ENCODE peak calls at places on chromosomes 4 and X, in seven cellular contexts. One of them, this sample, is unnamed.
A peak's percentile ranks its signal among the peaks of the same experiment; 100 is the strongest.

GRCh38 chr4:175891863-175892262 is 79.8 kb upstream of the GPM6A start:
- DNase-seq in T-helper 1 cell: no peak
- DNase-seq in HEK293T: peak; percentile 25
- DNase-seq in SK-MEL-5: peak; percentile 83
- DNase-seq in NCI-H1930: no peak
- DNase-seq in right lobe of liver: no peak
- DNase-seq in GM23248: peak; percentile 50
- DNase-seq in this sample: peak; percentile 45

GRCh38 chr4:141246243-141246642 is 25.5 kb downstream of the ZNF330 start:
- DNase-seq in T-helper 1 cell: peak; percentile 7
- DNase-seq in HEK293T: no peak
- DNase-seq in SK-MEL-5: no peak
- DNase-seq in NCI-H1930: no peak
- DNase-seq in right lobe of liver: no peak
- DNase-seq in GM23248: peak; percentile 71
- DNase-seq in this sample: no peak

GRCh38 chr4:998096-998691 is 5.0 kb upstream of the SLC26A1 start:
- DNase-seq in T-helper 1 cell: no peak
- DNase-seq in HEK293T: no peak
- DNase-seq in SK-MEL-5: no peak
- DNase-seq in NCI-H1930: no peak
- DNase-seq in right lobe of liver: no peak
- DNase-seq in GM23248: no peak
- DNase-seq in this sample: peak; percentile 46

GRCh38 chr4:14719053-14719452 is 283.2 kb upstream of the CPEB2 start:
- DNase-seq in T-helper 1 cell: no peak
- DNase-seq in HEK293T: no peak
- DNase-seq in SK-MEL-5: no peak
- DNase-seq in NCI-H1930: no peak
- DNase-seq in right lobe of liver: no peak
- DNase-seq in GM23248: peak; percentile 48
- DNase-seq in this sample: no peak

GRCh38 chr4:577499-578450 is 1.7 kb upstream of the TMEM271 start:
- DNase-seq in T-helper 1 cell: no peak
- DNase-seq in HEK293T: no peak
- DNase-seq in SK-MEL-5: no peak
- DNase-seq in NCI-H1930: no peak
- DNase-seq in right lobe of liver: no peak
- DNase-seq in GM23248: peak; percentile 54
- DNase-seq in this sample: no peak

GRCh38 chr4:183580849-183581248 is 76.0 kb downstream of the ING2 start:
- DNase-seq in T-helper 1 cell: no peak
- DNase-seq in HEK293T: no peak
- DNase-seq in SK-MEL-5: no peak
- DNase-seq in NCI-H1930: no peak
- DNase-seq in right lobe of liver: no peak
- DNase-seq in GM23248: no peak
- DNase-seq in this sample: no peak

GRCh38 chr4:4922441-4922840 is 63.0 kb downstream of the MSX1 start:
- DNase-seq in T-helper 1 cell: no peak
- DNase-seq in HEK293T: no peak
- DNase-seq in SK-MEL-5: no peak
- DNase-seq in NCI-H1930: no peak
- DNase-seq in right lobe of liver: no peak
- DNase-seq in GM23248: no peak
- DNase-seq in this sample: no peak

GRCh38 chr4:57691370-57691769 is 581.2 kb upstream of the IGFBP7 start:
- DNase-seq in T-helper 1 cell: no peak
- DNase-seq in HEK293T: no peak
- DNase-seq in SK-MEL-5: no peak
- DNase-seq in NCI-H1930: no peak
- DNase-seq in right lobe of liver: no peak
- DNase-seq in GM23248: no peak
- DNase-seq in this sample: no peak

GRCh38 chr4:40820101-40820500 is 70.3 kb downstream of the NSUN7 start:
- DNase-seq in T-helper 1 cell: no peak
- DNase-seq in HEK293T: no peak
- DNase-seq in SK-MEL-5: no peak
- DNase-seq in NCI-H1930: no peak
- DNase-seq in right lobe of liver: no peak
- DNase-seq in GM23248: no peak
- DNase-seq in this sample: no peak

GRCh38 chr4:125762537-125762936 is 447.8 kb downstream of the FAT4 start:
- DNase-seq in T-helper 1 cell: no peak
- DNase-seq in HEK293T: no peak
- DNase-seq in SK-MEL-5: peak; percentile 35
- DNase-seq in NCI-H1930: no peak
- DNase-seq in right lobe of liver: no peak
- DNase-seq in GM23248: peak; percentile 9
- DNase-seq in this sample: no peak

GRCh38 chr4:14368391-14368790 is 633.9 kb upstream of the CPEB2 start:
- DNase-seq in T-helper 1 cell: no peak
- DNase-seq in HEK293T: no peak
- DNase-seq in SK-MEL-5: no peak
- DNase-seq in NCI-H1930: no peak
- DNase-seq in right lobe of liver: no peak
- DNase-seq in GM23248: no peak
- DNase-seq in this sample: no peak

GRCh38 chr4:140186651-140187315 is 32.8 kb upstream of the MAML3 start:
- DNase-seq in T-helper 1 cell: no peak
- DNase-seq in HEK293T: no peak
- DNase-seq in SK-MEL-5: no peak
- DNase-seq in NCI-H1930: no peak
- DNase-seq in right lobe of liver: no peak
- DNase-seq in GM23248: peak; percentile 87
- DNase-seq in this sample: peak; percentile 3

GRCh38 chrX:137405449-137406140 is 160.3 kb upstream of the ZIC3 start:
- DNase-seq in T-helper 1 cell: no peak
- DNase-seq in HEK293T: no peak
- DNase-seq in SK-MEL-5: no peak
- DNase-seq in NCI-H1930: no peak
- DNase-seq in right lobe of liver: no peak
- DNase-seq in GM23248: no peak
- DNase-seq in this sample: no peak

GRCh38 chrX:121836000-121836399 is 788.6 kb downstream of the GLUD2 start:
- DNase-seq in T-helper 1 cell: no peak
- DNase-seq in HEK293T: no peak
- DNase-seq in SK-MEL-5: no peak
- DNase-seq in NCI-H1930: no peak
- DNase-seq in right lobe of liver: no peak
- DNase-seq in GM23248: no peak
- DNase-seq in this sample: no peak

GRCh38 chrX:9326369-9326768 is 138.5 kb upstream of the TBL1X start:
- DNase-seq in T-helper 1 cell: no peak
- DNase-seq in HEK293T: no peak
- DNase-seq in SK-MEL-5: no peak
- DNase-seq in NCI-H1930: no peak
- DNase-seq in right lobe of liver: no peak
- DNase-seq in GM23248: no peak
- DNase-seq in this sample: no peak

GRCh38 chrX:118211891-118212816 is 95.5 kb upstream of the KLHL13 start:
- DNase-seq in T-helper 1 cell: no peak
- DNase-seq in HEK293T: no peak
- DNase-seq in SK-MEL-5: no peak
- DNase-seq in NCI-H1930: no peak
- DNase-seq in right lobe of liver: no peak
- DNase-seq in GM23248: no peak
- DNase-seq in this sample: no peak

GRCh38 chrX:102950908-102951866 is 14.1 kb downstream of the RAB40AL start:
- DNase-seq in T-helper 1 cell: peak; percentile 20
- DNase-seq in HEK293T: peak; percentile 76
- DNase-seq in SK-MEL-5: peak; percentile 70
- DNase-seq in NCI-H1930: peak; percentile 2
- DNase-seq in right lobe of liver: no peak
- DNase-seq in GM23248: peak; percentile 38
- DNase-seq in this sample: peak; percentile 40

GRCh38 chr4:77015390-77015789 is 60.4 kb downstream of the CCNI start:
- DNase-seq in T-helper 1 cell: peak; percentile 43
- DNase-seq in HEK293T: no peak
- DNase-seq in SK-MEL-5: peak; percentile 2
- DNase-seq in NCI-H1930: no peak
- DNase-seq in right lobe of liver: no peak
- DNase-seq in GM23248: peak; percentile 87
- DNase-seq in this sample: no peak

GRCh38 chr4:184536070-184536880 is 61.9 kb upstream of the IRF2 start:
- DNase-seq in T-helper 1 cell: no peak
- DNase-seq in HEK293T: no peak
- DNase-seq in SK-MEL-5: peak; percentile 27
- DNase-seq in NCI-H1930: no peak
- DNase-seq in right lobe of liver: no peak
- DNase-seq in GM23248: peak; percentile 45
- DNase-seq in this sample: no peak

GRCh38 chrX:108209006-108209554 is 117.5 kb downstream of the ATG4A start:
- DNase-seq in T-helper 1 cell: no peak
- DNase-seq in HEK293T: no peak
- DNase-seq in SK-MEL-5: peak; percentile 88
- DNase-seq in NCI-H1930: no peak
- DNase-seq in right lobe of liver: no peak
- DNase-seq in GM23248: no peak
- DNase-seq in this sample: no peak

GRCh38 chr4:40321671-40322131 is 13.4 kb upstream of the CHRNA9 start:
- DNase-seq in T-helper 1 cell: no peak
- DNase-seq in HEK293T: no peak
- DNase-seq in SK-MEL-5: peak; percentile 74
- DNase-seq in NCI-H1930: no peak
- DNase-seq in right lobe of liver: no peak
- DNase-seq in GM23248: peak; percentile 47
- DNase-seq in this sample: peak; percentile 38

GRCh38 chr4:52288212-52288611 is 237.1 kb downstream of the SPATA18 start:
- DNase-seq in T-helper 1 cell: no peak
- DNase-seq in HEK293T: no peak
- DNase-seq in SK-MEL-5: no peak
- DNase-seq in NCI-H1930: no peak
- DNase-seq in right lobe of liver: no peak
- DNase-seq in GM23248: no peak
- DNase-seq in this sample: no peak

GRCh38 chr4:3871181-3871852 is 105.1 kb downstream of the ADRA2C start:
- DNase-seq in T-helper 1 cell: no peak
- DNase-seq in HEK293T: peak; percentile 69
- DNase-seq in SK-MEL-5: no peak
- DNase-seq in NCI-H1930: no peak
- DNase-seq in right lobe of liver: no peak
- DNase-seq in GM23248: peak; percentile 42
- DNase-seq in this sample: no peak

GRCh38 chrX:120790118-120790517 is 85.5 kb downstream of the CT47B1 start:
- DNase-seq in T-helper 1 cell: peak; percentile 63
- DNase-seq in HEK293T: peak; percentile 75
- DNase-seq in SK-MEL-5: peak; percentile 69
- DNase-seq in NCI-H1930: peak; percentile 50
- DNase-seq in right lobe of liver: no peak
- DNase-seq in GM23248: peak; percentile 79
- DNase-seq in this sample: peak; percentile 68

GRCh38 chrX:2690856-2691542 is at the start of gene CD99:
- DNase-seq in T-helper 1 cell: peak; percentile 88
- DNase-seq in HEK293T: peak; percentile 91
- DNase-seq in SK-MEL-5: peak; percentile 73
- DNase-seq in NCI-H1930: no peak
- DNase-seq in right lobe of liver: peak; percentile 95
- DNase-seq in GM23248: peak; percentile 91
- DNase-seq in this sample: peak; percentile 88

GRCh38 chrX:3526749-3527148 is 180.3 kb upstream of the MXRA5 start:
- DNase-seq in T-helper 1 cell: no peak
- DNase-seq in HEK293T: no peak
- DNase-seq in SK-MEL-5: no peak
- DNase-seq in NCI-H1930: no peak
- DNase-seq in right lobe of liver: no peak
- DNase-seq in GM23248: peak; percentile 69
- DNase-seq in this sample: no peak

GRCh38 chr4:77010841-77011354 is 61.3 kb downstream of the SEPTIN11 start:
- DNase-seq in T-helper 1 cell: no peak
- DNase-seq in HEK293T: no peak
- DNase-seq in SK-MEL-5: no peak
- DNase-seq in NCI-H1930: no peak
- DNase-seq in right lobe of liver: no peak
- DNase-seq in GM23248: peak; percentile 86
- DNase-seq in this sample: no peak

GRCh38 chr4:176839656-176840055 is 46.9 kb upstream of the VEGFC start:
- DNase-seq in T-helper 1 cell: no peak
- DNase-seq in HEK293T: no peak
- DNase-seq in SK-MEL-5: no peak
- DNase-seq in NCI-H1930: no peak
- DNase-seq in right lobe of liver: no peak
- DNase-seq in GM23248: peak; percentile 17
- DNase-seq in this sample: no peak

This sample was measured in T47D.